ENCODE peak calls at places on chromosomes 7 and 10, in nine cellular contexts. D is PC-3; P is nephron progenitor cell; H is GM12865; J is neural crest cell; S is CD4-positive, alpha-beta T cell; F is kidney; A is lower lobe of right lung; E is AG04450. T is an unnamed sample.
A peak's percentile ranks its signal among the peaks of the same experiment; 100 is the strongest.

GRCh38 chr7:158028290-158028941 is 559.2 kb downstream of the PTPRN2 start:
- DNase-seq in D (no peak), P (no peak), H (no peak), J (no peak), S (no peak), F (peak; percentile 59), A (no peak), E (no peak), T (no peak)

GRCh38 chr10:62277946-62278345 is 9.3 kb upstream of the RTKN2 start:
- DNase-seq in D (no peak), P (no peak), H (no peak), J (no peak), S (no peak), F (no peak), A (no peak), E (no peak), T (no peak)

GRCh38 chr7:115449689-115450088 is 527.8 kb downstream of the MDFIC start:
- DNase-seq in D (peak; percentile 14), P (no peak), H (no peak), J (no peak), S (no peak), F (no peak), A (no peak), E (no peak), T (no peak)

GRCh38 chr10:3780766-3781457 is 4.1 kb downstream of the KLF6 start:
- DNase-seq in D (no peak), P (no peak), H (no peak), J (no peak), S (no peak), F (no peak), A (no peak), E (no peak), T (no peak)

GRCh38 chr7:151849879-151850260 is 27.0 kb downstream of the PRKAG2 start:
- DNase-seq in D (no peak), P (no peak), H (no peak), J (no peak), S (no peak), F (no peak), A (peak; percentile 39), E (no peak), T (no peak)

GRCh38 chr10:44647877-44648542 is 263.1 kb upstream of the CXCL12 start:
- DNase-seq in D (no peak), P (no peak), H (no peak), J (no peak), S (no peak), F (peak; percentile 64), A (no peak), E (peak; percentile 71), T (no peak)

GRCh38 chr10:122953827-122954730 is at the start of gene C10orf88:
- DNase-seq in D (peak; percentile 95), P (peak; percentile 96), H (peak; percentile 100), J (peak; percentile 95), S (peak; percentile 97), F (peak; percentile 99), A (peak; percentile 98), E (peak; percentile 99), T (peak; percentile 98)

GRCh38 chr10:1149793-1150637 is 93.8 kb downstream of the WDR37 start:
- DNase-seq in D (no peak), P (no peak), H (no peak), J (no peak), S (no peak), F (no peak), A (no peak), E (no peak), T (no peak)

GRCh38 chr10:121823993-121824463 is 103.8 kb downstream of the ATE1 start:
- DNase-seq in D (peak; percentile 62), P (no peak), H (peak; percentile 48), J (no peak), S (no peak), F (no peak), A (no peak), E (no peak), T (peak; percentile 65)
- TF ChIP-seq CTCF in D (peak; percentile 68), P (peak; percentile 69), H (peak; percentile 56), J (peak; percentile 78), S (peak; percentile 64), F (peak; percentile 31), A (peak; percentile 63), E (peak; percentile 81), T (peak; percentile 49)

DNA sequence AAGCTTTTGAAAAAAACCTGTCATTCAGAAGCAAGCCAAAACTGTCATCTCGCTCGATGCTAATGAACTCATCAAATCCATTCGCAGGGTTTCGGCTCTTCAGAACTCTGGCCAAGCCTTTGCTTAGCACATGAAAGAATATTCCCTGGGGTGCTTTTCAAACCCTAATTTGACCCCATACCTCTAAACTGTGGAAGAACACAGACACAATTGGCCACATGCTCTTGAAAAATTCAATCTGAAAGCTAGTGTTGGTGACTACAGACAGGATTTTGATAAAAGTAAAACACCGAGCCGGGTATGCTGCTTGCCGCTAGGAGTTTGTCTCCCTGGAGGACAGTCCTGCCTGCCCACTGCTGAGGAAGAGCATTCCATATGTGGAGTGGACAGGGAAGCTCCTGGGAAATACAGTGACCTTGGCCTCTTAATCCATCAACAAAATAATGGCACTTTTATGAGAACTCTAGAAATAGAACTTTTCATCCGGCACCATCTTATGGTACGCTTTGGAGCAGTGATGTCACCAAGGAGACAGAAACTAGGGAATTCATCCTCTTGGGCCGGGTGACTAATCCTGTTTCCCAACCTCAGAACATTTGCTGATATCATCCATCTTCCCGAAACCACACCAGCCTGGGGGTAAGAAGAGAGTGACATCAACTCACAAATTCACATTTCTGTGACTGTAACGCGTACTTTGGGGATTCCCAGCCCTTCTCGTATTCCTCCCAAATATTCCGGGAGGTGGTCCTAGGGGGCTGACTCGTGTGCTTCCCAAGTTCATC is 34.2 kb downstream of the MTURN start:
- DNase-seq in D (peak; percentile 79), P (peak; percentile 15), H (no peak), J (no peak), S (no peak), F (no peak), A (no peak), E (peak; percentile 48), T (no peak)
- TF ChIP-seq CTCF in D (no peak), P (no peak), H (no peak), J (no peak), S (no peak), F (no peak), A (no peak), E (no peak), T (no peak)

GRCh38 chr7:42262907-42263466 is 26.0 kb upstream of the GLI3 start:
- DNase-seq in D (peak; percentile 58), P (peak; percentile 46), H (no peak), J (peak; percentile 53), S (no peak), F (no peak), A (no peak), E (peak; percentile 15), T (no peak)
- TF ChIP-seq CTCF in D (no peak), P (no peak), H (no peak), J (no peak), S (no peak), F (no peak), A (no peak), E (no peak), T (no peak)

GRCh38 chr10:73306171-73306708 is 52.4 kb downstream of the CFAP70 start:
- DNase-seq in D (no peak), P (no peak), H (no peak), J (no peak), S (no peak), F (no peak), A (no peak), E (no peak), T (no peak)

GRCh38 chr10:73310475-73310874 is 48.2 kb downstream of the CFAP70 start:
- DNase-seq in D (no peak), P (no peak), H (no peak), J (no peak), S (no peak), F (no peak), A (no peak), E (no peak), T (no peak)

GRCh38 chr10:73307203-73307800 is 51.4 kb downstream of the CFAP70 start:
- DNase-seq in D (no peak), P (no peak), H (no peak), J (no peak), S (no peak), F (no peak), A (no peak), E (no peak), T (no peak)

DNA sequence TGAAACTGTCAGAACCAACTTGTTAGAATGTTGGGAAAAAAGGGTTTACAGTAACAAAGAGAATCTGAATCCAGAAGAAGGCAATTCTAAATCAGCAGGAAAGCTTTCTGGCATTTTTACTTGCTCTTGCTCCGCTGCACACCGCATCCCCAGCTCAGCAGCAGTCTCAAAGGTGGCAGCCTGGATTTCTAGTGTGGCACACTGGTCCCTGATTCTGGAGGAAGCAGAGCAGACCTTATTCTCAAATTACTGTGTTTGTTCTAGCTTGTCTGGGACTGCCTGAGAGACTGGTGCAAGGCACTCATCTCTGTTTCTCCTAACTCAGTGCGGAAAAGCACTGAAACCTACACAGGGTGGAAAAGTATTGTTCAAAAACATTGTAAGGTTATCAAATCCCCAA is 52.4 kb upstream of the MRPS16 start:
- DNase-seq in D (no peak), P (no peak), H (no peak), J (no peak), S (no peak), F (no peak), A (no peak), E (no peak), T (no peak)
- TF ChIP-seq CTCF in D (no peak), P (no peak), H (no peak), J (no peak), S (no peak), F (no peak), A (no peak), E (no peak), T (no peak)

T was measured in GM13976.